ENCODE peak calls at places on chromosomes 12 and 14, in ten cellular contexts. S is CD8-positive, alpha-beta T cell; O is GM23248; X is skeletal muscle cell; F is IMR-90; Z is astrocyte of the cerebellum; V is mesendoderm; W is fibroblast of mammary gland; I is H7; Q is AG04450. E is an unnamed sample.

GRCh38 chr12:123089631-123090353 is 61.1 kb downstream of the PITPNM2 start:
- DNase-seq in S (no peak), O (peak), X (peak), F (peak), Z (peak), V (no peak), W (peak), I (no peak), Q (peak), E (no peak)

GRCh38 chr14:67892466-67893120 is 73.0 kb downstream of the RAD51B start:
- DNase-seq in S (no peak), O (no peak), X (no peak), F (no peak), Z (no peak), V (peak), W (no peak), I (no peak), Q (no peak), E (no peak)

GRCh38 chr14:95294834-95295599 is 24.7 kb downstream of the CLMN start:
- DNase-seq in S (no peak), O (peak), X (peak), F (no peak), Z (no peak), V (no peak), W (peak), I (no peak), Q (no peak), E (no peak)

GRCh38 chr12:46389130-46389616 is 16.6 kb upstream of the SLC38A2 start:
- DNase-seq in S (no peak), O (peak), X (peak), F (peak), Z (peak), V (no peak), W (peak), I (no peak), Q (no peak), E (no peak)

GRCh38 chr12:101299346-101299745 is 19.4 kb downstream of the UTP20 start:
- DNase-seq in S (no peak), O (peak), X (no peak), F (peak), Z (no peak), V (no peak), W (peak), I (no peak), Q (no peak), E (no peak)

GRCh38 chr12:68180792-68181744 is 21.5 kb upstream of the IFNG start:
- DNase-seq in S (peak), O (no peak), X (no peak), F (no peak), Z (no peak), V (no peak), W (peak), I (no peak), Q (no peak), E (no peak)

GRCh38 chr14:77000340-77001235 is 27.9 kb downstream of the IRF2BPL start:
- DNase-seq in S (no peak), O (peak), X (peak), F (peak), Z (no peak), V (no peak), W (peak), I (peak), Q (no peak), E (no peak)

GRCh38 chr12:66354291-66354690 is 52.0 kb downstream of the HELB start:
- DNase-seq in S (no peak), O (no peak), X (no peak), F (no peak), Z (peak), V (no peak), W (no peak), I (no peak), Q (no peak), E (no peak)

GRCh38 chr12:2348477-2348852 is 295.7 kb downstream of the CACNA1C start:
- DNase-seq in S (no peak), O (no peak), X (no peak), F (peak), Z (no peak), V (no peak), W (no peak), I (no peak), Q (no peak), E (no peak)

GRCh38 chr12:45246202-45246601 is 30.3 kb downstream of the ANO6 start:
- DNase-seq in S (no peak), O (no peak), X (no peak), F (peak), Z (no peak), V (no peak), W (no peak), I (no peak), Q (no peak), E (no peak)

GRCh38 chr12:55470088-55470830 is at the start of gene OR6C70:
- DNase-seq in S (no peak), O (peak), X (no peak), F (no peak), Z (no peak), V (peak), W (no peak), I (no peak), Q (no peak), E (no peak)

GRCh38 chr12:107668743-107669142 is 16.9 kb upstream of the PWP1 start:
- DNase-seq in S (no peak), O (no peak), X (no peak), F (no peak), Z (no peak), V (no peak), W (no peak), I (no peak), Q (no peak), E (no peak)

GRCh38 chr14:37590096-37590809 is 4.8 kb downstream of the FOXA1 start:
- DNase-seq in S (no peak), O (no peak), X (no peak), F (no peak), Z (no peak), V (no peak), W (no peak), I (no peak), Q (no peak), E (no peak)

GRCh38 chr14:34711808-34712712 is 2.3 kb downstream of the CFL2 start:
- DNase-seq in S (no peak), O (peak), X (no peak), F (no peak), Z (no peak), V (no peak), W (no peak), I (no peak), Q (no peak), E (no peak)
- H3K4me3 ChIP-seq in S (no peak), O (peak), X (peak), F (no peak), Z (no peak), V (no peak), W (no peak), I (no peak), Q (no peak), E (no peak)

GRCh38 chr12:12469386-12469785 is 93.3 kb downstream of the DUSP16 start:
- DNase-seq in S (no peak), O (no peak), X (no peak), F (no peak), Z (no peak), V (no peak), W (no peak), I (no peak), Q (no peak), E (no peak)

GRCh38 chr12:12470751-12471300 is 91.8 kb downstream of the DUSP16 start:
- DNase-seq in S (no peak), O (no peak), X (no peak), F (no peak), Z (no peak), V (no peak), W (no peak), I (no peak), Q (no peak), E (no peak)

GRCh38 chr12:12467222-12467621 is 95.4 kb downstream of the DUSP16 start:
- DNase-seq in S (peak), O (no peak), X (no peak), F (no peak), Z (no peak), V (no peak), W (no peak), I (no peak), Q (no peak), E (peak)

GRCh38 chr12:12467701-12468218 is 94.9 kb downstream of the DUSP16 start:
- DNase-seq in S (peak), O (no peak), X (no peak), F (peak), Z (peak), V (no peak), W (no peak), I (no peak), Q (no peak), E (peak)

DNA sequence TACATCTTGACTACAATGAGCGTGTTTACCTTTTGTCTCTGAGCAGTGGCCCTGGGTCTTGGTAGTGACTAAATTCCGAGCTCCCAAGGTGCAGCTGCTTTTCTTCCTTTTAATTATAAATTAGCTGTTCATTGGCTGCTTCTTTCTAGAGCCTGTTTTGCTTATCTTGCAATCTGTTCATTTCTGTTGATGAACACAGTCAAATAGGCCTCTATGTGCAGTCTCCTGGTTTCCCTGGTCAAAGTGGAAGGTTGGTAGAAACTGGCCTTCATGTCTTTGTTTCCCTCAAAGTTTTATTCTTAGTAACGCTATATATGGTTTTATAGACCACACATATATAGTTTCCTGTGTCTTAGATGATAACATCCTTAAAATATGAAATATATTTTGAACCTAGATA is 94.1 kb downstream of the DUSP16 start:
- DNase-seq in S (no peak), O (no peak), X (no peak), F (no peak), Z (no peak), V (no peak), W (no peak), I (no peak), Q (no peak), E (no peak)
- H3K4me3 ChIP-seq in S (no peak), O (no peak), X (no peak), F (no peak), Z (no peak), V (no peak), W (no peak), I (no peak), Q (no peak), E (peak)

DNA sequence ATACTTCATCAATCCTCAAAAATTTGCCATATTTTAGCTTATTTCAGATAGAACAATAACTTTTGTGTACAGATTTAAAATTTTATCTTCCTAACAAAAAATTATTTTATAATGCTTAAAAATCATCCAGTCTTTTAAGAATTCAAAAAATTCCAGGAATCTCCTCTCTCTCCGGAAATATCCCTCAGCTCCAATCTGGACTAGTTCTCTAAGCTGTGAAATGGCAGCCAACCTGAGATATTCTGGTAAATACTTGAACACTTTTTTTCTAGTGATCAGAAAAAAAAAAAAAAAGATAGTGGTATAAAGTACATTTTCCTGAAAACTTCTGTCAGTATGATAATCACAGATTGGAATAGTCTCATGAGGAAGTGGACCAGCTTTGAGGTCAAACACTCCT is 57.6 kb downstream of the SSPN start:
- DNase-seq in S (no peak), O (no peak), X (no peak), F (no peak), Z (no peak), V (no peak), W (no peak), I (no peak), Q (no peak), E (no peak)
- H3K4me3 ChIP-seq in S (no peak), O (no peak), X (no peak), F (no peak), Z (no peak), V (no peak), W (no peak), I (no peak), Q (no peak), E (no peak)

DNA sequence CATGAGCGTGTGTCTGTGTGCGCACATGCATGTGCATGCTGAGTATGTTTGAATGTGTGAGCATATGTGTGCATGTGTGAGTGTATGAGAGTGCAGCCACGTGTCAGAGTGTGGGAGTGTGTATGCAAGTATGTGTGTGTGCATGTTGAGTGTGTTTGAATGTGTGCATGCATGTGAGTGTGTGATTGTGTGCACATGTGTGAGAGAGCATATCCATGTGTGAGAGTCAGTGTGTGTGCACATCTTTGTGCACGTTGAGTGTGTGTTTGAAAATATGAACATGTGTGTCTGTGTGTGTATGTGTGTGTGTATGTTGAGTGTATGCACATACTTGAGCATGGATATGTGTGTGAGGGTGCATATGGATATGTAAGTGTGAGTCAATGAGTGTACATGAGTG is 730.8 kb downstream of the VRK1 start:
- DNase-seq in S (no peak), O (no peak), X (no peak), F (no peak), Z (no peak), V (no peak), W (no peak), I (no peak), Q (no peak), E (no peak)
- H3K4me3 ChIP-seq in S (no peak), O (no peak), X (no peak), F (no peak), Z (no peak), V (no peak), W (no peak), I (no peak), Q (no peak), E (no peak)

GRCh38 chr12:58927112-58927511 is 6.8 kb upstream of the LRIG3 start:
- DNase-seq in S (no peak), O (no peak), X (no peak), F (no peak), Z (no peak), V (no peak), W (no peak), I (no peak), Q (no peak), E (no peak)

GRCh38 chr12:58923781-58924180 is 3.5 kb upstream of the LRIG3 start:
- DNase-seq in S (no peak), O (no peak), X (no peak), F (no peak), Z (no peak), V (no peak), W (no peak), I (no peak), Q (no peak), E (no peak)

GRCh38 chr12:58924652-58925051 is 4.3 kb upstream of the LRIG3 start:
- DNase-seq in S (no peak), O (no peak), X (no peak), F (no peak), Z (no peak), V (no peak), W (no peak), I (no peak), Q (no peak), E (no peak)

GRCh38 chr12:58925733-58926113 is 5.4 kb upstream of the LRIG3 start:
- DNase-seq in S (no peak), O (no peak), X (no peak), F (no peak), Z (no peak), V (peak), W (no peak), I (no peak), Q (no peak), E (no peak)

DNA sequence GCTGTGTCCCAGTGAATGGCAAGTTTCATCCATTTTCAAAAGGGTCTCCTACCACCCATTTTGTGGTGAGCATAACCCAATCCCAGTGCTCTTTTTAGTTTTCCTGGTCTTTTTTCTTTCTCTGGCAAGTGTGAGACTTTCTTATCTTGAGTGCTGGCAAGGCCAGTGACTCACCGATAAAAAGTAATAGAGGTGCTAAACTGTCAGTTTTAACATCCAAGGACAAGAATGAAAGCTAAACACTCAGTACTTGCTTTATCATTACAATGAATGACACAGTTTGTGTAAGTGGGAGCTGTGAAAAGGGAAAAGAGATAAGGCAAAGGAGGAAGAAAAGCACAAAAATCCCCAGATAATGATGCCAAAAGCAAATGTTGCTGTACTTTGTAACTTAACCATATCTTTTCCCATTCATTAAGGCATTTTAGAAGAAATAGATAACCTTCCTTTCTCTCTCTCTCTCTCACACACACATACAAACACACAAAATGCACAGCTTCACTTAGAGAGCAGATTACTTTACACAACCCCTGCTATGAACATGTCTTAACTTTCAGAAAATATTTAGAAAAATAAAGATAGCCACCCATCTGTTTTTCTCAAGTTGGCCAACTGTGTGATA is 4.9 kb upstream of the LRIG3 start:
- DNase-seq in S (no peak), O (no peak), X (no peak), F (peak), Z (no peak), V (peak), W (no peak), I (no peak), Q (no peak), E (no peak)
- H3K4me3 ChIP-seq in S (no peak), O (no peak), X (no peak), F (no peak), Z (no peak), V (no peak), W (no peak), I (no peak), Q (no peak), E (no peak)

E was measured in CD4-positive, CD25-positive, alpha-beta regulatory T cell.